ENCODE peak calls at places on chromosomes 12 and 14, in five cellular contexts. P is esophagus mucosa, A is heart right ventricle, I is lower lobe of right lung, D is left lung. J is an unnamed sample.

GRCh38 chr14:49484180-49484579 is 102.0 kb downstream of the RPS29 start:
- ATAC-seq in P (no peak), A (no peak), I (no peak), D (no peak), J (no peak)

GRCh38 chr14:100065161-100065871 is at the start of gene EVL:
- ATAC-seq in P (peak; percentile 19), A (peak; percentile 59), I (peak; percentile 66), D (peak; percentile 62), J (peak; percentile 82)

GRCh38 chr12:55712154-55712553 is 3.7 kb upstream of the BLOC1S1 start:
- ATAC-seq in P (no peak), A (peak; percentile 38), I (no peak), D (no peak), J (no peak)

GRCh38 chr12:118813778-118814359 is 167.5 kb upstream of the SRRM4 start:
- ATAC-seq in P (no peak), A (no peak), I (no peak), D (no peak), J (no peak)

GRCh38 chr12:120075034-120075616 is 41.4 kb downstream of the RAB35 start:
- ATAC-seq in P (no peak), A (no peak), I (no peak), D (no peak), J (peak; percentile 54)

GRCh38 chr12:23669691-23670090 is 279.8 kb downstream of the SOX5 start:
- ATAC-seq in P (no peak), A (no peak), I (no peak), D (no peak), J (no peak)

GRCh38 chr14:106134901-106135300 is 608.5 kb downstream of the TMEM121 start:
- ATAC-seq in P (no peak), A (no peak), I (no peak), D (no peak), J (no peak)

GRCh38 chr12:124786065-124786964 is 77.3 kb downstream of the SCARB1 start:
- ATAC-seq in P (peak; percentile 99), A (peak; percentile 96), I (peak; percentile 99), D (peak; percentile 100), J (no peak)

GRCh38 chr12:15701721-15702156 is 87.4 kb downstream of the EPS8 start:
- ATAC-seq in P (no peak), A (peak; percentile 39), I (peak; percentile 41), D (peak; percentile 42), J (no peak)

GRCh38 chr14:99502989-99503421 is 21.8 kb downstream of the CCNK start:
- ATAC-seq in P (peak; percentile 6), A (no peak), I (no peak), D (no peak), J (peak; percentile 62)

GRCh38 chr12:64569923-64570595 is 40.2 kb upstream of the RASSF3 start:
- ATAC-seq in P (no peak), A (peak; percentile 18), I (no peak), D (no peak), J (no peak)

GRCh38 chr12:104588048-104588942 is 131.5 kb downstream of the CHST11 start:
- ATAC-seq in P (peak; percentile 84), A (no peak), I (no peak), D (no peak), J (no peak)

GRCh38 chr12:52023182-52023975 is 16.6 kb downstream of the TAMALIN start:
- ATAC-seq in P (peak; percentile 71), A (peak; percentile 65), I (peak; percentile 81), D (peak; percentile 80), J (peak; percentile 83)

GRCh38 chr14:91891721-91892220 is 24.4 kb upstream of the TC2N start:
- ATAC-seq in P (no peak), A (peak; percentile 21), I (no peak), D (no peak), J (no peak)

GRCh38 chr14:36626150-36626549 is 35.5 kb upstream of the PAX9 start:
- ATAC-seq in P (no peak), A (no peak), I (no peak), D (no peak), J (no peak)

GRCh38 chr12:57299514-57300016 is 48.6 kb upstream of the STAC3 start:
- ATAC-seq in P (no peak), A (no peak), I (no peak), D (no peak), J (no peak)